ENCODE peak calls at places on chromosomes 12 and 14, in five cellular contexts. S is SK-N-SH, O is OCI-LY7, T is astrocyte of the cerebellum, N is colonic mucosa. E is an unnamed sample.

GRCh38 chr14:65258391-65258790 is 154.1 kb upstream of the FUT8 start:
- DNase-seq in S (no peak), O (no peak), T (no peak), N (no peak), E (no peak)

GRCh38 chr14:54651018-54651351 is 84.1 kb downstream of the SAMD4A start:
- DNase-seq in S (no peak), O (no peak), T (no peak), N (no peak), E (no peak)

GRCh38 chr12:79420146-79420618 is 270.6 kb downstream of the PAWR start:
- DNase-seq in S (no peak), O (peak), T (peak), N (peak), E (peak)

GRCh38 chr12:27549231-27549800 is 25.3 kb downstream of the PPFIBP1 start:
- DNase-seq in S (no peak), O (no peak), T (peak), N (no peak), E (peak)

GRCh38 chr14:90235179-90235976 is 21.0 kb upstream of the PSMC1 start:
- DNase-seq in S (peak), O (peak), T (no peak), N (peak), E (peak)

GRCh38 chr12:1488908-1489381 is 105.4 kb downstream of the FBXL14 start:
- DNase-seq in S (no peak), O (no peak), T (no peak), N (no peak), E (peak)

GRCh38 chr12:20367731-20368652 is at the start of gene PDE3A:
- DNase-seq in S (peak), O (no peak), T (peak), N (peak), E (peak)

GRCh38 chr14:23548351-23549318 is 2.9 kb downstream of the ZFHX2 start:
- DNase-seq in S (no peak), O (no peak), T (no peak), N (no peak), E (no peak)

GRCh38 chr12:12803186-12803585 is 10.0 kb upstream of the DDX47 start:
- DNase-seq in S (peak), O (peak), T (peak), N (peak), E (peak)

GRCh38 chr12:131443019-131444000 is 267.6 kb upstream of the SFSWAP start:
- DNase-seq in S (no peak), O (no peak), T (no peak), N (no peak), E (no peak)

GRCh38 chr12:30788754-30789153 is 34.0 kb upstream of the CAPRIN2 start:
- DNase-seq in S (no peak), O (no peak), T (no peak), N (no peak), E (no peak)

GRCh38 chr12:92141585-92142244 is 3.9 kb downstream of the BTG1 start:
- DNase-seq in S (no peak), O (peak), T (no peak), N (no peak), E (peak)

GRCh38 chr12:105504286-105504685 is 173.8 kb downstream of the C12orf75 start:
- DNase-seq in S (no peak), O (no peak), T (no peak), N (no peak), E (no peak)

GRCh38 chr14:97709552-97709951 is 912.4 kb downstream of the VRK1 start:
- DNase-seq in S (no peak), O (no peak), T (no peak), N (no peak), E (no peak)
- H3K4me3 ChIP-seq in S (no peak), O (no peak), T (no peak), N (no peak), E (no peak)

GRCh38 chr12:119775246-119775895 is 101.7 kb downstream of the CIT start:
- DNase-seq in S (no peak), O (no peak), T (no peak), N (no peak), E (no peak)
- TF ChIP-seq CTCF in S (no peak), O (no peak), T (no peak), N (no peak), E (no peak)

GRCh38 chr12:121917950-121918678 is at the start of gene CFAP251:
- DNase-seq in S (peak), O (peak), T (peak), N (peak), E (no peak)
- H3K4me3 ChIP-seq in S (peak), O (peak), T (peak), N (peak), E (no peak)

GRCh38 chr14:106530423-106531107 is 1004.2 kb downstream of the TMEM121 start:
- DNase-seq in S (no peak), O (peak), T (no peak), N (no peak), E (peak)
- TF ChIP-seq CTCF in S (no peak), O (peak), T (no peak), N (no peak), E (peak)

GRCh38 chr14:68210729-68211299 is 391.2 kb downstream of the RAD51B start:
- DNase-seq in S (no peak), O (peak), T (peak), N (no peak), E (peak)
- H3K4me3 ChIP-seq in S (peak), O (peak), T (no peak), N (no peak), E (peak)

GRCh38 chr14:101010835-101011234 is 107.3 kb upstream of the RTL1 start:
- DNase-seq in S (peak), O (no peak), T (no peak), N (no peak), E (no peak)
- TF ChIP-seq CTCF in S (no peak), O (no peak), T (no peak), N (no peak), E (no peak)

GRCh38 chr12:118607831-118608230 is 231.5 kb downstream of the SUDS3 start:
- DNase-seq in S (no peak), O (no peak), T (no peak), N (no peak), E (no peak)
- H3K4me3 ChIP-seq in S (no peak), O (no peak), T (no peak), N (no peak), E (no peak)

DNA sequence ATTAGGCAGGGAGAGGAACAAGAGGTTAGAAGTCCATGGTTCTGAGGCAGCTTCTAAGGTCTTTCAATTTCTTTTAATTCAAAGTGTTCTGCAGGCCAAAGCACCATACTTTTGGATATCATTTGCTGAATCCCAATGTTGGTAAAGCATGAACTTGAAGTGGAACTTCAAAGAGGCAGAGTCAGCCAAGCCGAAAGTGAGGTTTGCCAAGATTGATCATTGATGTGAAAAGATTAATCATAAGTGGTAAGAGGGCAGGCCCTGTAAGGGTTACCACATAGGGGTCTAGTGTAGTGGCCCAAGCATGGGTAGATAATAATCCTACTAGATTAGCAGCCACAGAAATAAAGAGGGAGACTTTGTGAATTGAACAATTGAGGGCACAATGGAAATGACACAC is 191.7 kb upstream of the DIO2 start:
- DNase-seq in S (no peak), O (no peak), T (no peak), N (no peak), E (no peak)
- TF ChIP-seq CTCF in S (no peak), O (no peak), T (no peak), N (no peak), E (no peak)

GRCh38 chr14:103330536-103330935 is 3.5 kb upstream of the EIF5 start:
- DNase-seq in S (no peak), O (peak), T (no peak), N (no peak), E (peak)

GRCh38 chr14:103333754-103334643 is at the start of gene EIF5:
- DNase-seq in S (peak), O (peak), T (peak), N (peak), E (peak)

GRCh38 chr14:103334644-103335603 is 887 bp downstream of the EIF5 start:
- DNase-seq in S (peak), O (peak), T (peak), N (peak), E (peak)

GRCh38 chr14:103329421-103330347 is 4.4 kb upstream of the EIF5 start:
- DNase-seq in S (no peak), O (peak), T (no peak), N (no peak), E (peak)

GRCh38 chr14:103332143-103332919 is 1.7 kb upstream of the EIF5 start:
- DNase-seq in S (no peak), O (peak), T (no peak), N (no peak), E (peak)
- H3K4me3 ChIP-seq in S (no peak), O (peak), T (no peak), N (no peak), E (peak)

DNA sequence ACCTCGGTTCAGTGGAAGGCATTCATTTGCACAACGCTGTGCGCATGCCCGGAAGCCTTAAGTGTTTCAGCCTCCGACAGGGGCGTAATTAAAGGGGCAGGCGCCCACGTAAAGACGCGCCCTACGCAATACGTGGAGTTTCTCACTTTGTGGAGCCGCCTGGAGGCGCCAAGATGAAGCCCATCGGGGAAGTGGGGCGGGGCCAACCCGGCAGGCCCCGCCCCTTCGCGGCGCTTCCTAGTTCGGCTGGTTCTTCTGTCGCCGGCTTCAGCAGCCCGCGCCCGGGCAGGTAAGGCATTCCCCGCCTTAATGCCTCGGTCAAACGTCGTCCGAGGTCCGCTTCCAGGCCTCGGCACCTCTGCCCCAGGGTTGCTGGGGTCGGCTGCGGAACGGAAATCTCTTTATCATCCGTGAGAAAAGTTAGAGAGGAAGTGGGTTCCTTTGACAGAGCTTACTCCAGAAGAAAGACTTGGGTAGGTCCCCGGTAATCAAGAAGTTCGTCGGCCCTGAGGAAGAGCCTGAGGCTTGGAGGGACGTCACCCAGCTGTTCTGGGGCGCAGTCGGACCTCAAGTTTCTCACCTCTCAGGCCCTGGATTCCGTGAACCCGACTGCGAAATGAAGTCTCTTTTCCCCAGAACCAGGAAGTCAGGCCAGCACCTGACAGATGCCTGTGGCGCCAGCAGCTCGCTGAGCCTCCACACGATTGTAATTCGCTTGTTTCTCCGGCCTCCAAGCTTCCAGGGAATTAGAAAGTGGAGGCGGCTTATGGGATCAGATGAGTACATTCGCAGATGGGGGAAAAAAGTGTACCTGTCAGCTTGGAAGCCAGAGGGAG is at the start of the genes IRAK4 and PUS7L:
- DNase-seq in S (peak), O (peak), T (peak), N (peak), E (peak)
- TF ChIP-seq CTCF in S (peak), O (peak), T (peak), N (peak), E (peak)

E was measured in NB4.